ENCODE peak calls at places on chromosomes 7 and 10, in seven cellular contexts. K, X, P, O, Y, N and D are unnamed samples.

GRCh38 chr10:17835688-17836087 is 26.5 kb downstream of the MRC1 start:
- DNase-seq in N (no peak), Y (no peak), X (no peak), O (peak; percentile 2), P (no peak), K (peak; percentile 88), D (no peak)

GRCh38 chr7:101166909-101167644 is 1.7 kb upstream of the VGF start:
- DNase-seq in X (peak; percentile 48), O (peak; percentile 79), P (no peak), N (no peak), Y (no peak), K (no peak), D (no peak)

GRCh38 chr10:119333146-119333792 is 125.9 kb downstream of the GRK5 start:
- DNase-seq in O (no peak), N (peak; percentile 82), K (peak; percentile 45), Y (no peak), X (peak; percentile 98), P (no peak), D (no peak)

GRCh38 chr10:90087197-90088007 is 386.0 kb downstream of the KIF20B start:
- DNase-seq in P (no peak), X (no peak), Y (no peak), O (no peak), K (peak; percentile 53), N (peak; percentile 66), D (no peak)

GRCh38 chr7:91553410-91553895 is 289.2 kb downstream of the FZD1 start:
- DNase-seq in N (no peak), Y (no peak), X (no peak), O (no peak), P (no peak), K (no peak), D (no peak)

GRCh38 chr7:26653430-26653911 is 210.9 kb downstream of the SKAP2 start:
- DNase-seq in X (no peak), Y (no peak), K (no peak), O (no peak), P (no peak), N (no peak), D (no peak)

GRCh38 chr7:140229591-140230516 is 53.1 kb upstream of the KDM7A start:
- DNase-seq in Y (no peak), O (peak; percentile 59), K (no peak), N (peak; percentile 82), X (no peak), P (no peak), D (no peak)

GRCh38 chr7:91128574-91129348 is 135.5 kb upstream of the FZD1 start:
- DNase-seq in X (no peak), N (no peak), O (peak; percentile 35), K (no peak), P (no peak), Y (no peak), D (no peak)

GRCh38 chr7:137754076-137754851 is 92.5 kb downstream of the DGKI start:
- DNase-seq in X (no peak), O (peak; percentile 33), K (no peak), Y (no peak), N (no peak), P (no peak), D (no peak)

GRCh38 chr10:124677291-124677690 is 66.9 kb downstream of the FAM53B start:
- DNase-seq in X (no peak), O (no peak), Y (no peak), K (no peak), P (no peak), N (no peak), D (no peak)

GRCh38 chr7:47008461-47008860 is 573.5 kb downstream of the TNS3 start:
- DNase-seq in P (no peak), X (no peak), Y (no peak), K (peak; percentile 6), N (no peak), O (no peak), D (no peak)

GRCh38 chr7:138245682-138246081 is 169.4 kb downstream of the AKR1D1 start:
- DNase-seq in O (no peak), N (no peak), X (no peak), P (no peak), K (no peak), Y (peak; percentile 20), D (no peak)

GRCh38 chr7:34298492-34298891 is 359.5 kb upstream of the NPSR1 start:
- DNase-seq in Y (no peak), K (peak; percentile 51), P (no peak), X (no peak), N (no peak), O (no peak), D (no peak)

GRCh38 chr10:91006001-91006751 is 85.3 kb upstream of the ANKRD1 start:
- DNase-seq in P (no peak), N (peak; percentile 81), Y (peak; percentile 45), O (peak; percentile 49), X (peak; percentile 37), K (peak; percentile 81), D (peak; percentile 43)

GRCh38 chr7:17239683-17240521 is 58.5 kb upstream of the AHR start:
- DNase-seq in N (no peak), P (no peak), Y (no peak), X (no peak), O (no peak), K (peak; percentile 64), D (no peak)

GRCh38 chr10:24310104-24310503 is 101.2 kb downstream of the KIAA1217 start:
- DNase-seq in P (no peak), X (no peak), O (no peak), N (no peak), K (no peak), Y (no peak), D (no peak)

GRCh38 chr7:27933691-27934565 is 194.0 kb downstream of the TAX1BP1 start:
- DNase-seq in X (no peak), P (no peak), O (peak; percentile 61), N (no peak), K (no peak), Y (no peak), D (no peak)

GRCh38 chr10:100562806-100563293 is 27.1 kb downstream of the HIF1AN start:
- DNase-seq in X (peak; percentile 80), N (peak; percentile 24), P (no peak), O (peak; percentile 71), Y (no peak), K (peak; percentile 23), D (no peak)

DNA sequence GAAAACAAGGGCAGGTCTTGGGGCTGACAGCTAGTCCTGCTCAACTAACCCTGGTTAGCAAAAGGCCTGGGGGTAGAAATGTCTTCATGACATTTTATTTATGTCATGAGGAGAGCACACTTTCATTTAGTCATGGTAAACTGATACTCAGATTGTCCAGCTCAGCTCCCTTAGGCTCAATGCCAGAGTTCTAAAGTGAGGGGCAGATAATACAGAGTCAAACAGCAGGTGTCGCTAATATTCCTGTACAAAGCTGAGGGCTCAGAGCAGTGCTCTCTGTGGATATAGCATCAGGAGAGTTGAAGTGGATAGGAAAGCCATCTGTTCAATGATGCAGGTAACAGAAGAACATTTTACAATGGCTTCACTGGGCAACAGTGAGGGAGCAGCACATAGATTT is 26.8 kb upstream of the CALCR start:
- DNase-seq in N (no peak), X (peak; percentile 23), K (no peak), P (no peak), Y (no peak), O (peak; percentile 13), D (no peak)
- TF ChIP-seq CTCF in N (no peak), X (peak; percentile 42), K (no peak), P (no peak), Y (no peak), O (peak; percentile 32), D (no peak)

DNA sequence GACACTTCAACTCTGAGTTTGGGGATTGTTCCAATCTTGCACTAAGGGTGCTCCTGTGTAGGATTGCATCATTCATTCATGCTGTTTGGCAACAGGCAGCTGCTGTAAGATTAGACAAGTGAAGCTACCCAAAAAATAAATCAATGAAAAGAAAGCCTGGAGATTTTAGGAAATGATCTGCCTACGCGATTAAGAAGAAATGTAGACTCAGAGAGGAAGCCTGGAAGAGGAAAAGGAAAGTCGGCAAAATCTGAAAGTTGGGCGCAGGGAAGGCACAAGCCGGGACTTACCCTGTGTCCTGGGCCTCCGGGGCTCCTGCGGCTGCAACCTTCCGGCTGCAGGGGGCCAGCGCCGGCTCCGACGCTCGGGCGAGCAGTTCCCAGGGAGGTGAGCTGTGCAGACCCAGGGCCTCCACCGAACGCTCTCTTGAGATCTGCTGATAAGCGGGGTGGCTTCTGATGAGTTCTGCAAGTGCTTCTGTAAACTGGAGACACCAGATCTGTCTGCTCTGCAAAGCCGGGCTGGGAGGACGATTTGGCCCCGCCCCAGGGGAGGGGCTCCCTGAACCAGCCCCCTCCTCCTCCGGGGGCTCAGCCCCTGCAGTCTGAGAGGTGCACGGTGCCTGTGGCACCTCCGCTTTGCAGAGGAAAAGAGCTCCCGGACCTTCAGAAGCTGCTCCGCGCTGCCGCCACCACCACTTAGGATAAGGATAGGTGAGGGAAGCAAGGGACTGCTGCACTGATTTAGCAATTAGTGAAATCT is 17.4 kb downstream of the PSPH start:
- DNase-seq in X (peak; percentile 92), N (peak; percentile 71), O (peak; percentile 91), Y (peak; percentile 39), K (peak; percentile 53), P (no peak), D (no peak)
- TF ChIP-seq CTCF in X (no peak), N (no peak), O (peak; percentile 42), Y (peak; percentile 49), K (peak; percentile 63), P (peak; percentile 30), D (no peak)

DNA sequence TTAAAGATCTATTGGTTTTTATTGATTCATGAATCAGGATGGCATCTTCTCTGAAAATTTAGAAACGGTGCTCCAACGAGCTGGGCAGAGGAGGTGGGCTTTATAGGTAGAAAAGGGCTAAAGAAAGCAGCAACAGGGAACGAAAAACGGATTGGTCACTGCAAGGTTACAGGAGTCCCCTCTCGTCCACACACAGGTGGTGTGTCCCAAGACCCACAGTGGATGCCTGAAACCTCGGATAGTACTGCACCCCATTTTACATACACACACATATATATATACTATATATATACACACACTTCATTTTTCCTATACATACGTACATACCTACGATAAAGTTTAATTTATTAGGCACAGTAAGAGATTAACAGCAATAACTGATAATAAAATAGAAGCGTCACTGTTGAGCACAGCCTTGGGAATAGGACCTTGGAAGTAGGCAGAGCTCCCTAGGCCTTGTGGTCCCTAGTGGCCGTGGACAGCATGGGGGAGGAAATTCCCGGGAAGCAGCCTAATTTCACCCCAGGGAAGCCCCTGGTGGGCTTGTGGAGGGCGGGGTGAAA is 737 bp upstream of the NUB1 start:
- DNase-seq in P (no peak), N (no peak), O (no peak), X (no peak), K (no peak), Y (no peak), D (no peak)
- TF ChIP-seq CTCF in P (no peak), N (no peak), O (no peak), X (no peak), K (peak; percentile 35), Y (peak; percentile 3), D (no peak)

DNA sequence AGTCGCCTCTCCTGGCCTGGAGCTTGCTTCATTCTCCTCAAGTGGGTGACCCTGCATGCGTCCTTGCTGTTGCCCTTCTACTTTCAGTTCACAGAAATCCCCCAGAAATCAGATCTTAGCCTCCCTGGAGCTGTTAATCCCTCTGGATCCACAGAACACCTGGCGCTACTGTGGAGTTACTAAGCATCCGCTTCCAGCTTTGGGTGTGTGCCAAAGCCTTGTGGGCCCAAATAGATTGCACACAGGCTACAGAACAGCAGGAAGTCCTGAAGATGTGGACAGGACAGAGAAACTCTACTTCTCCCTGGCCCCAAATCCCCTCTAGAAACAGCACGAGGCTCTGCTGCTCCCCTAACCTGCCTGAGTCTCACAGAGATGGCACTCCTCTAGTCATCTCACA is 36.6 kb upstream of the PDLIM1 start:
- DNase-seq in N (no peak), X (peak; percentile 94), P (no peak), K (peak; percentile 31), Y (peak; percentile 57), O (peak; percentile 14), D (no peak)
- TF ChIP-seq CTCF in N (no peak), X (no peak), P (no peak), K (no peak), Y (no peak), O (no peak), D (no peak)